ENCODE peak calls at places on chromosomes 7 and 10, in four cellular contexts. K, F, L and E are unnamed samples.

GRCh38 chr10:51301644-51302043 is 227.4 kb downstream of the PRKG1 start:
- DNase-seq in K (peak), L (no peak), F (no peak), E (no peak)

GRCh38 chr7:157766098-157766497 is 429.3 kb downstream of the DNAJB6 start:
- DNase-seq in K (no peak), L (no peak), F (no peak), E (no peak)

GRCh38 chr10:34507217-34507616 is 307.9 kb downstream of the PARD3 start:
- DNase-seq in L (no peak), F (no peak), K (no peak), E (peak)

GRCh38 chr7:67438174-67438837 is 441.7 kb downstream of the TYW1 start:
- DNase-seq in L (no peak), F (no peak), K (no peak), E (no peak)

GRCh38 chr10:31134303-31134928 is 102.8 kb upstream of the ZNF438 start:
- DNase-seq in L (peak), F (peak), K (peak), E (peak)

GRCh38 chr7:7183061-7183832 is 903 bp downstream of the C1GALT1 start:
- DNase-seq in K (peak), L (peak), F (peak), E (peak)

GRCh38 chr7:104851268-104851667 is 162.7 kb upstream of the KMT2E start:
- DNase-seq in F (no peak), K (no peak), L (no peak), E (no peak)

GRCh38 chr7:146126767-146127509 is 10.3 kb downstream of the CNTNAP2 start:
- DNase-seq in F (no peak), K (no peak), L (no peak), E (no peak)

GRCh38 chr10:28217848-28218247 is 85.0 kb downstream of the MPP7 start:
- DNase-seq in K (peak), L (peak), F (peak), E (no peak)

GRCh38 chr10:1399431-1400120 is 337.7 kb downstream of the ADARB2 start:
- DNase-seq in F (no peak), K (no peak), L (no peak), E (no peak)

GRCh38 chr10:87767253-87767652 is 50.8 kb downstream of the ATAD1 start:
- DNase-seq in K (peak), L (no peak), F (no peak), E (no peak)

GRCh38 chr10:22429146-22429545 is 83.8 kb downstream of the SPAG6 start:
- DNase-seq in K (peak), L (no peak), F (no peak), E (no peak)

GRCh38 chr7:85829817-85830432 is 643.1 kb upstream of the SEMA3D start:
- DNase-seq in F (no peak), L (peak), K (peak), E (no peak)

GRCh38 chr7:54015251-54015650 is 526.9 kb upstream of the VSTM2A start:
- DNase-seq in F (no peak), L (no peak), K (no peak), E (no peak)

GRCh38 chr10:85280014-85280413 is 951.6 kb downstream of the CCSER2 start:
- DNase-seq in L (no peak), F (no peak), K (no peak), E (no peak)

GRCh38 chr7:88344956-88345832 is 38.5 kb upstream of the STEAP4 start:
- DNase-seq in L (no peak), K (peak), F (peak), E (peak)

GRCh38 chr7:112504093-112504695 is 23.4 kb downstream of the LSMEM1 start:
- DNase-seq in L (no peak), F (no peak), K (no peak), E (no peak)

GRCh38 chr10:88921194-88921593 is 31.4 kb downstream of the ACTA2 start:
- DNase-seq in F (no peak), K (no peak), L (no peak), E (no peak)

GRCh38 chr7:130356760-130357611 is 12.4 kb downstream of the CPA5 start:
- DNase-seq in L (peak), F (peak), K (peak), E (peak)

GRCh38 chr10:125284875-125285597 is 124.7 kb upstream of the CTBP2 start:
- DNase-seq in F (no peak), L (no peak), K (no peak), E (peak)

GRCh38 chr7:11557627-11558026 is 274.4 kb downstream of the THSD7A start:
- DNase-seq in K (peak), F (no peak), L (no peak), E (peak)

GRCh38 chr10:102132193-102132562 is 662 bp upstream of the PPRC1 start:
- DNase-seq in K (no peak), L (no peak), F (no peak), E (no peak)

GRCh38 chr10:121580276-121581116 is 17.7 kb downstream of the FGFR2 start:
- DNase-seq in K (no peak), L (no peak), F (no peak), E (no peak)

GRCh38 chr7:18290223-18290622 is 205.3 kb upstream of the HDAC9 start:
- DNase-seq in F (no peak), L (no peak), K (no peak), E (no peak)